ENCODE peak calls at places on chromosomes 7 and 10, in five cellular contexts. One of them, this sample, is unnamed.

GRCh38 chr7:40889560-40889959 is 754.8 kb downstream of the SUGCT start:
- DNase-seq in thoracic aorta: no peak
- DNase-seq in OCI-LY7: no peak
- DNase-seq in choroid plexus epithelial cell: no peak
- DNase-seq in HFF-Myc: no peak
- DNase-seq in this sample: no peak

GRCh38 chr7:157267956-157268355 is 68.8 kb upstream of the DNAJB6 start:
- DNase-seq in thoracic aorta: no peak
- DNase-seq in OCI-LY7: no peak
- DNase-seq in HFF-Myc: no peak
- DNase-seq in choroid plexus epithelial cell: no peak
- DNase-seq in this sample: no peak

GRCh38 chr10:76251773-76252617 is 820.6 kb downstream of the LRMDA start:
- DNase-seq in choroid plexus epithelial cell: no peak
- DNase-seq in thoracic aorta: no peak
- DNase-seq in OCI-LY7: no peak
- DNase-seq in HFF-Myc: peak; percentile 88
- DNase-seq in this sample: peak; percentile 68

GRCh38 chr7:26843696-26844095 is 20.7 kb downstream of the SKAP2 start:
- DNase-seq in thoracic aorta: no peak
- DNase-seq in OCI-LY7: peak; percentile 11
- DNase-seq in HFF-Myc: no peak
- DNase-seq in choroid plexus epithelial cell: peak; percentile 26
- DNase-seq in this sample: no peak

GRCh38 chr10:103802637-103803353 is 52.6 kb downstream of the SH3PXD2A start:
- DNase-seq in OCI-LY7: no peak
- DNase-seq in HFF-Myc: no peak
- DNase-seq in choroid plexus epithelial cell: no peak
- DNase-seq in thoracic aorta: no peak
- DNase-seq in this sample: no peak

GRCh38 chr7:92944633-92945032 is 108.3 kb upstream of the CDK6 start:
- DNase-seq in thoracic aorta: no peak
- DNase-seq in OCI-LY7: no peak
- DNase-seq in choroid plexus epithelial cell: no peak
- DNase-seq in HFF-Myc: no peak
- DNase-seq in this sample: no peak

GRCh38 chr10:122490786-122491680 is 29.7 kb downstream of the HTRA1 start:
- DNase-seq in HFF-Myc: no peak
- DNase-seq in choroid plexus epithelial cell: no peak
- DNase-seq in thoracic aorta: no peak
- DNase-seq in OCI-LY7: no peak
- DNase-seq in this sample: no peak

GRCh38 chr10:4671451-4672145 is 154.4 kb upstream of the AKR1E2 start:
- DNase-seq in OCI-LY7: no peak
- DNase-seq in thoracic aorta: no peak
- DNase-seq in HFF-Myc: no peak
- DNase-seq in choroid plexus epithelial cell: no peak
- DNase-seq in this sample: no peak

GRCh38 chr10:45421231-45422097 is 47.4 kb downstream of the ALOX5 start:
- DNase-seq in OCI-LY7: no peak
- DNase-seq in choroid plexus epithelial cell: no peak
- DNase-seq in HFF-Myc: no peak
- DNase-seq in thoracic aorta: no peak
- DNase-seq in this sample: no peak

GRCh38 chr7:155850730-155851678 is 38.7 kb upstream of the SHH start:
- DNase-seq in thoracic aorta: no peak
- DNase-seq in choroid plexus epithelial cell: no peak
- DNase-seq in HFF-Myc: no peak
- DNase-seq in OCI-LY7: no peak
- DNase-seq in this sample: no peak

GRCh38 chr10:112332509-112333228 is 41.2 kb upstream of the ACSL5 start:
- DNase-seq in OCI-LY7: no peak
- DNase-seq in thoracic aorta: no peak
- DNase-seq in HFF-Myc: no peak
- DNase-seq in choroid plexus epithelial cell: peak; percentile 52
- DNase-seq in this sample: no peak

GRCh38 chr10:106819490-106819889 is 345.0 kb downstream of the SORCS1 start:
- DNase-seq in thoracic aorta: no peak
- DNase-seq in OCI-LY7: no peak
- DNase-seq in HFF-Myc: no peak
- DNase-seq in choroid plexus epithelial cell: no peak
- DNase-seq in this sample: no peak

GRCh38 chr10:127195571-127196226 is 692 bp downstream of the INSYN2A start:
- DNase-seq in OCI-LY7: no peak
- DNase-seq in HFF-Myc: no peak
- DNase-seq in thoracic aorta: no peak
- DNase-seq in choroid plexus epithelial cell: peak; percentile 28
- DNase-seq in this sample: no peak

GRCh38 chr10:127195041-127195506 is 1.3 kb downstream of the INSYN2A start:
- DNase-seq in thoracic aorta: no peak
- DNase-seq in choroid plexus epithelial cell: no peak
- DNase-seq in OCI-LY7: no peak
- DNase-seq in HFF-Myc: no peak
- DNase-seq in this sample: no peak

GRCh38 chr10:127194598-127194997 is 1.8 kb downstream of the INSYN2A start:
- DNase-seq in HFF-Myc: no peak
- DNase-seq in thoracic aorta: no peak
- DNase-seq in choroid plexus epithelial cell: no peak
- DNase-seq in OCI-LY7: no peak
- DNase-seq in this sample: no peak

GRCh38 chr10:127196955-127197432 is 603 bp upstream of the INSYN2A start:
- DNase-seq in thoracic aorta: no peak
- DNase-seq in OCI-LY7: no peak
- DNase-seq in choroid plexus epithelial cell: no peak
- DNase-seq in HFF-Myc: no peak
- DNase-seq in this sample: no peak

GRCh38 chr10:127196227-127196954 is at the start of gene INSYN2A:
- DNase-seq in thoracic aorta: no peak
- DNase-seq in HFF-Myc: no peak
- DNase-seq in OCI-LY7: no peak
- DNase-seq in choroid plexus epithelial cell: peak; percentile 48
- DNase-seq in this sample: no peak
- H3K4me3 ChIP-seq in thoracic aorta: peak within 1 kb of the TSS; percentile 72
- H3K4me3 ChIP-seq in HFF-Myc: peak within 1 kb of the TSS; percentile 52
- H3K4me3 ChIP-seq in OCI-LY7: no peak within 1 kb of the TSS
- H3K4me3 ChIP-seq in choroid plexus epithelial cell: peak within 1 kb of the TSS; percentile 52
- H3K4me3 ChIP-seq in this sample: peak within 1 kb of the TSS; percentile 54

DNA sequence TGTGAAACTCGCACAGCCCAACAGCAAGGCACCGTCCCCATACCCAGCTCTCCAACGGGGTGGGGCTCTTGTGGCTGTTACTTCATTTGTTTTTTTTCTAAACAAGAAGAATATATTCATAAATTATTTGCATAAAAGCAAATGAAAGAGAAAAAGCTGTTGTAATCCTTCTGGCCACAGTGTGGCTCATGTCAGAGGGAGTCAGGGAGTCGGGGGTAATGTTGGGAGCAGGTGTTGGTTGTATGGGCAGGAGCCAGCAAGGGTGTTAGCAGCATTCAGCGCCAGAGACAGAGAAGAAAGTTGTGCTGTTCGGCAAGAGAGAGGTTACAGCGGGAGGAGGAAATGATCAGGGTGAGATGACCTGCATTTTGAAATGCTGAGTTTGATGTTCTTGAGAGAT is 13.3 kb downstream of the PFKP start:
- DNase-seq in HFF-Myc: no peak
- DNase-seq in choroid plexus epithelial cell: no peak
- DNase-seq in OCI-LY7: peak; percentile 18
- DNase-seq in thoracic aorta: no peak
- DNase-seq in this sample: no peak
- TF ChIP-seq CTCF in HFF-Myc: no peak
- TF ChIP-seq CTCF in choroid plexus epithelial cell: peak; percentile 22
- TF ChIP-seq CTCF in OCI-LY7: peak; percentile 31
- TF ChIP-seq CTCF in thoracic aorta: no peak
- TF ChIP-seq CTCF in this sample: no peak

GRCh38 chr10:3651969-3652653 is 132.9 kb downstream of the KLF6 start:
- DNase-seq in HFF-Myc: no peak
- DNase-seq in OCI-LY7: no peak
- DNase-seq in choroid plexus epithelial cell: no peak
- DNase-seq in thoracic aorta: no peak
- DNase-seq in this sample: no peak

GRCh38 chr10:3656214-3656613 is 128.8 kb downstream of the KLF6 start:
- DNase-seq in OCI-LY7: no peak
- DNase-seq in thoracic aorta: no peak
- DNase-seq in HFF-Myc: no peak
- DNase-seq in choroid plexus epithelial cell: no peak
- DNase-seq in this sample: no peak

GRCh38 chr10:3655528-3655927 is 129.5 kb downstream of the KLF6 start:
- DNase-seq in HFF-Myc: no peak
- DNase-seq in OCI-LY7: peak; percentile 90
- DNase-seq in thoracic aorta: no peak
- DNase-seq in choroid plexus epithelial cell: no peak
- DNase-seq in this sample: no peak

GRCh38 chr10:3654496-3654895 is 130.5 kb downstream of the KLF6 start:
- DNase-seq in thoracic aorta: no peak
- DNase-seq in HFF-Myc: no peak
- DNase-seq in OCI-LY7: no peak
- DNase-seq in choroid plexus epithelial cell: no peak
- DNase-seq in this sample: no peak

GRCh38 chr10:3652886-3653285 is 132.1 kb downstream of the KLF6 start:
- DNase-seq in choroid plexus epithelial cell: no peak
- DNase-seq in thoracic aorta: no peak
- DNase-seq in HFF-Myc: no peak
- DNase-seq in OCI-LY7: no peak
- DNase-seq in this sample: no peak
- H3K4me3 ChIP-seq in choroid plexus epithelial cell: no peak overlapping the region
- H3K4me3 ChIP-seq in thoracic aorta: peak overlapping the region; percentile 68
- H3K4me3 ChIP-seq in HFF-Myc: no peak overlapping the region
- H3K4me3 ChIP-seq in OCI-LY7: no peak overlapping the region
- H3K4me3 ChIP-seq in this sample: no peak overlapping the region

GRCh38 chr10:68856352-68856751 is 29.0 kb downstream of the STOX1 start:
- DNase-seq in OCI-LY7: no peak
- DNase-seq in thoracic aorta: no peak
- DNase-seq in HFF-Myc: no peak
- DNase-seq in choroid plexus epithelial cell: no peak
- DNase-seq in this sample: no peak

DNA sequence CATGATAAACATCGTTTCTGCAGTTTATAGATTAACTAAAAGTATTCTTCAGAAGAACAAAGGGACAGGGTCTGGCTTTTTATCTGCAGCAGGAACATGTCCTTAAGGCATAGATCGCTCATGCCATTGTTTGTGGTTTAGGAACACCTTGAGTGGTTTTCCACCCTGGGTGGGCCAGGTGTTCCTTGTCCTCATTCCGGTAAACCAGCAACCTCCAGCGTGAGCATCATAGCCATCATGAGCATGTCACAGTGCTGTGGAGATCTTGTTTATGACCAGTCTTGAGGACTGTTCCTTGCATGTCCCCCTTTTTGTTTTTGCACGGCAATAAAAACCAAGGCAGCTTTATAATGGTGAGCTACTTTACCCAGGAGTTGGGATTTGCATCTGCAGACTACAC is 33.9 kb downstream of the STOX1 start:
- DNase-seq in HFF-Myc: no peak
- DNase-seq in thoracic aorta: no peak
- DNase-seq in OCI-LY7: peak; percentile 26
- DNase-seq in choroid plexus epithelial cell: peak; percentile 25
- DNase-seq in this sample: no peak
- TF ChIP-seq CTCF in HFF-Myc: no peak
- TF ChIP-seq CTCF in thoracic aorta: no peak
- TF ChIP-seq CTCF in OCI-LY7: no peak
- TF ChIP-seq CTCF in choroid plexus epithelial cell: no peak
- TF ChIP-seq CTCF in this sample: no peak